ENCODE peak calls at places on chromosomes 11 and 22, in five cellular contexts. Z is K562, O is OCI-LY7, E is progenitor cell of endocrine pancreas, X is lower lobe of right lung. N is an unnamed sample.

GRCh38 chr11:19367051-19367709 is 126.4 kb upstream of the E2F8 start:
- DNase-seq in O (no peak), Z (no peak), E (no peak), X (no peak), N (no peak)

GRCh38 chr11:24635588-24636290 is 138.9 kb downstream of the LUZP2 start:
- DNase-seq in X (no peak), O (no peak), E (no peak), Z (no peak), N (no peak)

GRCh38 chr22:41488596-41489385 is 19.9 kb downstream of the ACO2 start:
- DNase-seq in E (no peak), Z (no peak), O (no peak), X (no peak), N (no peak)

GRCh38 chr11:36619502-36619901 is 21.5 kb upstream of the RAG2 start:
- DNase-seq in Z (no peak), E (no peak), O (no peak), X (no peak), N (no peak)

GRCh38 chr11:64419818-64420485 is 61.0 kb downstream of the RPS6KA4 start:
- DNase-seq in Z (no peak), X (no peak), E (no peak), O (no peak), N (no peak)

GRCh38 chr11:86551693-86552092 is 120.7 kb downstream of the ME3 start:
- DNase-seq in Z (no peak), X (no peak), E (no peak), O (no peak), N (no peak)

GRCh38 chr11:689630-690029 is 5.4 kb downstream of the DEAF1 start:
- DNase-seq in O (no peak), E (no peak), X (no peak), Z (no peak), N (no peak)

GRCh38 chr22:45580703-45581381 is 78.2 kb downstream of the FBLN1 start:
- DNase-seq in E (no peak), Z (no peak), O (no peak), X (peak), N (no peak)

GRCh38 chr11:106381895-106382294 is 304.4 kb downstream of the AASDHPPT start:
- DNase-seq in X (no peak), E (no peak), Z (no peak), O (no peak), N (no peak)

GRCh38 chr22:50057868-50058311 is at the start of gene TTLL8:
- DNase-seq in O (no peak), X (no peak), E (no peak), Z (no peak), N (no peak)

GRCh38 chr22:20615021-20615420 is 107.6 kb downstream of the MED15 start:
- DNase-seq in Z (no peak), X (no peak), E (no peak), O (no peak), N (no peak)

GRCh38 chr11:133787379-133788103 is 57.8 kb downstream of the SPATA19 start:
- DNase-seq in O (no peak), E (peak), Z (no peak), X (no peak), N (no peak)

GRCh38 chr11:112665291-112665690 is 295.9 kb upstream of the NCAM1 start:
- DNase-seq in O (no peak), E (no peak), X (no peak), Z (no peak), N (no peak)

GRCh38 chr22:22025320-22026156 is 43.0 kb upstream of the TOP3B start:
- DNase-seq in E (no peak), X (no peak), O (peak), Z (peak), N (peak)

GRCh38 chr22:35231585-35232084 is 25.7 kb upstream of the HMGXB4 start:
- DNase-seq in Z (peak), E (peak), O (peak), X (peak), N (peak)

GRCh38 chr11:133078591-133079179 is 453.6 kb downstream of the OPCML start:
- DNase-seq in X (no peak), Z (peak), E (peak), O (peak), N (peak)

GRCh38 chr22:30116362-30117117 is 36.3 kb downstream of the HORMAD2 start:
- DNase-seq in E (no peak), Z (no peak), O (no peak), X (no peak), N (no peak)

GRCh38 chr22:32106930-32107329 is 52.2 kb downstream of the C22orf42 start:
- DNase-seq in O (peak), X (no peak), E (peak), Z (no peak), N (no peak)

GRCh38 chr11:64406221-64406946 is 47.4 kb downstream of the RPS6KA4 start:
- DNase-seq in Z (no peak), E (no peak), O (no peak), X (no peak), N (no peak)

GRCh38 chr11:62456630-62457029 is 37.8 kb downstream of the SCGB1A1 start:
- DNase-seq in E (no peak), X (no peak), Z (no peak), O (no peak), N (no peak)

GRCh38 chr11:69131644-69132300 is 24.0 kb upstream of the SMIM38 start:
- DNase-seq in E (peak), X (peak), Z (peak), O (no peak), N (no peak)

GRCh38 chr11:16097543-16097942 is 258.8 kb downstream of the SOX6 start:
- DNase-seq in Z (no peak), O (no peak), X (no peak), E (no peak), N (no peak)

GRCh38 chr22:20953668-20954500 is 13.2 kb upstream of the AIFM3 start:
- DNase-seq in Z (no peak), O (no peak), X (no peak), E (no peak), N (no peak)

GRCh38 chr11:73598719-73599379 is 937 bp upstream of the FAM168A start:
- DNase-seq in X (no peak), E (no peak), Z (no peak), O (no peak), N (no peak)

GRCh38 chr11:10627306-10627705 is 58.8 kb upstream of the LYVE1 start:
- DNase-seq in Z (no peak), O (no peak), E (no peak), X (no peak), N (no peak)

GRCh38 chr11:33490842-33491370 is 209.7 kb downstream of the C11orf91 start:
- DNase-seq in O (peak), Z (no peak), X (no peak), E (no peak), N (no peak)

GRCh38 chr11:111091341-111091740 is 154.2 kb upstream of the POU2AF2 start:
- DNase-seq in Z (no peak), O (no peak), X (no peak), E (no peak), N (no peak)

GRCh38 chr22:46829140-46829891 is 66.9 kb downstream of the TBC1D22A start:
- DNase-seq in Z (no peak), X (no peak), O (no peak), E (no peak), N (no peak)

GRCh38 chr11:47768090-47768620 is 1.0 kb upstream of the FNBP4 start:
- DNase-seq in E (no peak), X (peak), Z (peak), O (peak), N (peak)

GRCh38 chr11:117535201-117535869 is 207.7 kb downstream of the CEP164 start:
- DNase-seq in E (no peak), O (no peak), Z (no peak), X (peak), N (no peak)

GRCh38 chr11:60914620-60915249 is 777 bp downstream of the TMEM109 start:
- DNase-seq in Z (peak), O (peak), X (no peak), E (no peak), N (no peak)

GRCh38 chr11:12724301-12725046 is 50.3 kb downstream of the TEAD1 start:
- DNase-seq in Z (peak), X (peak), E (no peak), O (no peak), N (no peak)

GRCh38 chr11:130103296-130103814 is 33.7 kb downstream of the APLP2 start:
- DNase-seq in Z (no peak), O (no peak), E (no peak), X (no peak), N (no peak)

GRCh38 chr11:64951529-64951928 is 15.8 kb upstream of the GPHA2 start:
- DNase-seq in E (no peak), O (no peak), Z (no peak), X (no peak), N (no peak)

GRCh38 chr22:17120711-17121234 is 387 bp downstream of the TMEM121B start:
- DNase-seq in O (no peak), E (no peak), Z (no peak), X (no peak), N (no peak)

GRCh38 chr11:8754241-8754640 is 71.6 kb downstream of the RPL27A start:
- DNase-seq in E (no peak), O (no peak), Z (no peak), X (no peak), N (no peak)
- TF ChIP-seq CTCF in E (no peak), O (no peak), Z (no peak), X (no peak), N (no peak)

GRCh38 chr11:34844466-34845112 is 71.6 kb downstream of the APIP start:
- DNase-seq in E (no peak), O (no peak), Z (no peak), X (no peak), N (no peak)
- TF ChIP-seq CTCF in E (no peak), O (no peak), Z (no peak), X (no peak), N (no peak)

GRCh38 chr11:3683039-3683438 is 11.9 kb upstream of the CHRNA10 start:
- DNase-seq in X (no peak), O (no peak), Z (no peak), E (no peak), N (no peak)
- TF ChIP-seq CTCF in X (no peak), O (no peak), Z (peak), E (no peak), N (no peak)

GRCh38 chr22:25777870-25778269 is 35.9 kb downstream of the MYO18B start:
- DNase-seq in O (peak), E (no peak), X (no peak), Z (peak), N (peak)
- TF ChIP-seq CTCF in O (peak), E (peak), X (peak), Z (peak), N (peak)

GRCh38 chr11:102495161-102496042 is 35.1 kb downstream of the MMP7 start:
- DNase-seq in Z (peak), O (peak), E (no peak), X (no peak), N (peak)
- TF ChIP-seq CTCF in Z (peak), O (peak), E (peak), X (peak), N (peak)

GRCh38 chr11:126307706-126308105 is 3.8 kb downstream of the DCPS start:
- DNase-seq in X (no peak), O (peak), E (no peak), Z (peak), N (no peak)
- TF ChIP-seq CTCF in X (peak), O (peak), E (peak), Z (peak), N (peak)

GRCh38 chr11:94740975-94741707 is 27.0 kb upstream of the AMOTL1 start:
- DNase-seq in E (no peak), Z (peak), X (peak), O (no peak), N (peak)
- TF ChIP-seq CTCF in E (peak), Z (peak), X (peak), O (no peak), N (peak)

GRCh38 chr22:24066260-24066659 is 55.2 kb downstream of the CABIN1 start:
- DNase-seq in O (peak), Z (no peak), E (no peak), X (no peak), N (no peak)

GRCh38 chr22:24063986-24064385 is 52.9 kb downstream of the CABIN1 start:
- DNase-seq in E (no peak), O (no peak), Z (no peak), X (no peak), N (no peak)

GRCh38 chr22:24060375-24060788 is 49.3 kb downstream of the CABIN1 start:
- DNase-seq in X (no peak), E (no peak), Z (no peak), O (no peak), N (no peak)

GRCh38 chr22:24061124-24061684 is 50.1 kb downstream of the CABIN1 start:
- DNase-seq in E (no peak), X (no peak), O (no peak), Z (no peak), N (no peak)

GRCh38 chr22:24063361-24063760 is 52.3 kb downstream of the CABIN1 start:
- DNase-seq in E (no peak), Z (no peak), X (no peak), O (no peak), N (no peak)
- TF ChIP-seq CTCF in E (no peak), Z (no peak), X (no peak), O (no peak), N (no peak)

GRCh38 chr22:23085351-23085671 is 15.0 kb downstream of the GNAZ start:
- DNase-seq in Z (peak), X (no peak), O (no peak), E (no peak), N (no peak)

GRCh38 chr22:23086263-23086662 is 15.9 kb downstream of the GNAZ start:
- DNase-seq in X (no peak), O (no peak), E (no peak), Z (peak), N (no peak)

GRCh38 chr22:23086787-23087186 is 16.5 kb downstream of the GNAZ start:
- DNase-seq in Z (no peak), O (no peak), E (no peak), X (no peak), N (no peak)

GRCh38 chr22:23084453-23085350 is 14.4 kb downstream of the GNAZ start:
- DNase-seq in X (no peak), E (no peak), Z (peak), O (no peak), N (no peak)

DNA sequence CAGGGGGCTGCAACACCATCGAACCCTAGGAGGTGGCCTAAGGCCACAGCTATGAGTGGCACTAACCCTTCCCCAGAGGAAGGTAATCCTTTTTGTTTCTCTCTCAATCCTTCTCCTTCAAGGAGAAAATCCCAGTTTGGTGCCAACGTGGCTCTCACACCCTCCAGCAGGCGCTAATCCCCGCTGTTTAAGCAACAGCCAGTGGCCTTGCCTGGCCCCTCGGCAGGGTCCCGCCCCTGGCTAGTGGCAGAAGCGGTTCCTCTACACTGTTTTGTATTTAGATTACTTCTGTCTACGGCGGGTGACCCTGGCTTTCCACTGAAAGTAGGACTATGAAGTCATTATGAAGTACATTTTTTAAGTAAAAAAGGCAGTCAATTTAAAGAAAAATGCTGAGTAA is 15.5 kb downstream of the GNAZ start:
- DNase-seq in O (no peak), E (no peak), X (no peak), Z (peak), N (no peak)
- TF ChIP-seq CTCF in O (no peak), E (no peak), X (no peak), Z (no peak), N (no peak)

N was measured in GM10248.